ENCODE peak calls at places on chromosomes 5 and 9, in four cellular contexts. B is EL, L is neural progenitor cell, A is T-helper 2 cell. K is an unnamed sample.

GRCh38 chr5:22560115-22560514 is 293.0 kb downstream of the CDH12 start:
- DNase-seq in B (no peak), L (no peak), A (no peak), K (no peak)

GRCh38 chr5:75824323-75824722 is 107.1 kb upstream of the POC5 start:
- DNase-seq in B (no peak), L (no peak), A (no peak), K (no peak)

GRCh38 chr5:179836225-179837019 is 15.7 kb downstream of the SQSTM1 start:
- DNase-seq in B (peak), L (no peak), A (peak), K (no peak)

GRCh38 chr5:172494630-172495505 is 40.5 kb upstream of the SH3PXD2B start:
- DNase-seq in B (no peak), L (no peak), A (no peak), K (no peak)

GRCh38 chr9:94649100-94649855 is 10.0 kb upstream of the FBP1 start:
- DNase-seq in B (peak), L (no peak), A (no peak), K (no peak)

GRCh38 chr9:127837346-127837745 is 17.1 kb downstream of the ENG start:
- DNase-seq in B (no peak), L (no peak), A (no peak), K (no peak)

GRCh38 chr5:83227611-83228010 is 150.3 kb downstream of the XRCC4 start:
- DNase-seq in B (peak), L (no peak), A (no peak), K (no peak)

GRCh38 chr5:122356868-122357267 is 44.8 kb downstream of the SNCAIP start:
- DNase-seq in B (no peak), L (no peak), A (no peak), K (no peak)

GRCh38 chr9:91234523-91234922 is 127.2 kb downstream of the AUH start:
- DNase-seq in B (no peak), L (peak), A (no peak), K (no peak)

GRCh38 chr5:143262393-143263174 is 140.9 kb downstream of the NR3C1 start:
- DNase-seq in B (peak), L (no peak), A (no peak), K (no peak)

GRCh38 chr5:41527201-41527779 is 16.9 kb upstream of the PLCXD3 start:
- DNase-seq in B (peak), L (no peak), A (no peak), K (no peak)

GRCh38 chr9:31389075-31389474 is 995.4 kb upstream of the ACO1 start:
- DNase-seq in B (no peak), L (no peak), A (no peak), K (no peak)

GRCh38 chr5:52520171-52520570 is 267.5 kb upstream of the ITGA1 start:
- DNase-seq in B (no peak), L (no peak), A (peak), K (no peak)

GRCh38 chr9:129435996-129436676 is 184.8 kb downstream of the C9orf50 start:
- DNase-seq in B (no peak), L (no peak), A (no peak), K (no peak)

GRCh38 chr9:137111788-137112563 is 2.6 kb downstream of the DPP7 start:
- DNase-seq in B (no peak), L (no peak), A (no peak), K (no peak)

GRCh38 chr5:181245427-181246275 is 1.9 kb upstream of the RACK1 start:
- DNase-seq in B (no peak), L (peak), A (no peak), K (no peak)

GRCh38 chr5:35151151-35151920 is 79.0 kb downstream of the PRLR start:
- DNase-seq in B (no peak), L (peak), A (no peak), K (no peak)

GRCh38 chr5:62371409-62371808 is 32.3 kb downstream of the DIMT1 start:
- DNase-seq in B (peak), L (no peak), A (no peak), K (no peak)

GRCh38 chr5:34790087-34790486 is 48.9 kb upstream of the TTC23L start:
- DNase-seq in B (no peak), L (no peak), A (no peak), K (no peak)

GRCh38 chr5:15425802-15426201 is 74.2 kb upstream of the FBXL7 start:
- DNase-seq in B (no peak), L (no peak), A (no peak), K (no peak)

GRCh38 chr9:31146485-31147166 is 1237.8 kb upstream of the ACO1 start:
- DNase-seq in B (no peak), L (no peak), A (no peak), K (no peak)

GRCh38 chr9:6545017-6545691 is 100.4 kb downstream of the GLDC start:
- DNase-seq in B (no peak), L (no peak), A (no peak), K (no peak)

GRCh38 chr5:135332519-135333150 is 66.4 kb downstream of the MACROH2A1 start:
- DNase-seq in B (peak), L (peak), A (peak), K (no peak)

GRCh38 chr5:78361226-78361993 is 993 bp downstream of the SCAMP1 start:
- DNase-seq in B (peak), L (peak), A (peak), K (no peak)

GRCh38 chr9:7144265-7145046 is 386.7 kb downstream of the KDM4C start:
- DNase-seq in B (no peak), L (no peak), A (no peak), K (no peak)

GRCh38 chr9:4547016-4547415 is 56.7 kb downstream of the SLC1A1 start:
- DNase-seq in B (peak), L (no peak), A (no peak), K (no peak)

GRCh38 chr9:88535932-88536324 is 950 bp downstream of the NXNL2 start:
- DNase-seq in B (peak), L (no peak), A (no peak), K (no peak)

GRCh38 chr5:170937072-170937471 is 75.3 kb downstream of the RANBP17 start:
- DNase-seq in B (no peak), L (no peak), A (no peak), K (no peak)

GRCh38 chr9:128836509-128837145 is 7.0 kb upstream of the SPOUT1 start:
- DNase-seq in B (no peak), L (no peak), A (no peak), K (no peak)

GRCh38 chr5:109704255-109704952 is 14.7 kb downstream of the MAN2A1 start:
- DNase-seq in B (no peak), L (no peak), A (no peak), K (no peak)

GRCh38 chr5:120564013-120564412 is 99.9 kb downstream of the PRR16 start:
- DNase-seq in B (no peak), L (no peak), A (no peak), K (no peak)

GRCh38 chr9:113541019-113541900 is 77.7 kb downstream of the RGS3 start:
- DNase-seq in B (peak), L (peak), A (no peak), K (no peak)

GRCh38 chr5:172771439-172772111 is 580 bp upstream of the DUSP1 start:
- DNase-seq in B (peak), L (no peak), A (peak), K (no peak)

GRCh38 chr9:85262333-85262732 is 479.4 kb downstream of the AGTPBP1 start:
- DNase-seq in B (peak), L (no peak), A (no peak), K (no peak)

GRCh38 chr5:176796970-176797369 is 13.4 kb upstream of the UNC5A start:
- DNase-seq in B (no peak), L (no peak), A (no peak), K (no peak)

GRCh38 chr5:18394154-18394804 is 760.0 kb downstream of the TAF11L14 start:
- DNase-seq in B (peak), L (peak), A (peak), K (no peak)

GRCh38 chr5:104355350-104355749 is 792.8 kb upstream of the NUDT12 start:
- DNase-seq in B (no peak), L (peak), A (no peak), K (no peak)

GRCh38 chr5:61440086-61440485 is 108.0 kb downstream of the ZSWIM6 start:
- DNase-seq in B (no peak), L (no peak), A (no peak), K (no peak)

GRCh38 chr9:93575706-93576295 is 583 bp upstream of the PHF2 start:
- DNase-seq in B (peak), L (peak), A (peak), K (no peak)

K was measured in esophagus squamous epithelium.